ENCODE peak calls at places on chromosomes 6 and 20, in seven cellular contexts. X is fibroblast of lung, R is adipocyte, O is PC-9, C is spleen, Y is ovary, W is lung. T is an unnamed sample.
A peak's percentile ranks its signal among the peaks of the same experiment; 100 is the strongest.

GRCh38 chr20:2455771-2456497 is 14.7 kb downstream of the SNRPB start:
- DNase-seq in X (no peak), R (no peak), O (no peak), C (no peak), Y (no peak), W (no peak), T (no peak)

GRCh38 chr6:150254671-150255228 is 111.9 kb downstream of the PPP1R14C start:
- DNase-seq in X (no peak), R (peak; percentile 76), O (no peak), C (no peak), Y (no peak), W (no peak), T (no peak)

GRCh38 chr6:151252626-151253025 is 12.9 kb downstream of the AKAP12 start:
- DNase-seq in X (no peak), R (no peak), O (no peak), C (no peak), Y (no peak), W (no peak), T (no peak)

GRCh38 chr6:41730531-41731436 is 4.6 kb downstream of the TFEB start:
- DNase-seq in X (no peak), R (no peak), O (no peak), C (peak; percentile 71), Y (no peak), W (no peak), T (peak; percentile 64)

GRCh38 chr20:376750-377149 is 3.8 kb upstream of the TRIB3 start:
- DNase-seq in X (no peak), R (no peak), O (no peak), C (no peak), Y (no peak), W (no peak), T (no peak)

GRCh38 chr20:34045294-34045693 is 51.6 kb downstream of the RALY start:
- DNase-seq in X (peak; percentile 29), R (peak; percentile 49), O (no peak), C (no peak), Y (peak; percentile 46), W (peak; percentile 35), T (no peak)

GRCh38 chr6:72798196-72798595 is 176.3 kb downstream of the KCNQ5 start:
- DNase-seq in X (peak; percentile 31), R (peak; percentile 13), O (no peak), C (no peak), Y (no peak), W (no peak), T (peak; percentile 14)

GRCh38 chr6:110322151-110323003 is 35.8 kb downstream of the METTL24 start:
- DNase-seq in X (no peak), R (no peak), O (no peak), C (no peak), Y (no peak), W (no peak), T (no peak)

GRCh38 chr6:106162926-106163325 is 76.8 kb downstream of the PRDM1 start:
- DNase-seq in X (no peak), R (no peak), O (no peak), C (no peak), Y (no peak), W (no peak), T (no peak)

GRCh38 chr20:55291251-55291650 is 714.1 kb downstream of the CBLN4 start:
- DNase-seq in X (no peak), R (no peak), O (no peak), C (no peak), Y (no peak), W (no peak), T (no peak)

GRCh38 chr20:56922497-56922896 is 293.4 kb downstream of the TFAP2C start:
- DNase-seq in X (no peak), R (no peak), O (no peak), C (no peak), Y (no peak), W (no peak), T (no peak)

GRCh38 chr6:150634641-150635292 is 35.1 kb downstream of the PLEKHG1 start:
- DNase-seq in X (no peak), R (no peak), O (no peak), C (no peak), Y (no peak), W (no peak), T (no peak)

GRCh38 chr6:28675600-28675999 is 149.9 kb downstream of the GPX5 start:
- DNase-seq in X (no peak), R (no peak), O (no peak), C (no peak), Y (no peak), W (no peak), T (no peak)
- H3K27me3 ChIP-seq in X (no peaks in the 10 kb centered on the region), R (peaks cover 8% of the 10 kb centered on the region), O (no peaks in the 10 kb centered on the region), C (peaks cover 36% of the 10 kb centered on the region), Y (no peaks in the 10 kb centered on the region), W (no peaks in the 10 kb centered on the region), T (no peaks in the 10 kb centered on the region)

GRCh38 chr6:11317885-11318771 is 85.7 kb upstream of the NEDD9 start:
- DNase-seq in X (peak; percentile 91), R (peak; percentile 88), O (peak; percentile 96), C (no peak), Y (peak; percentile 30), W (peak; percentile 38), T (peak; percentile 29)

GRCh38 chr6:11322252-11322885 is 89.9 kb upstream of the NEDD9 start:
- DNase-seq in X (no peak), R (no peak), O (no peak), C (no peak), Y (no peak), W (no peak), T (no peak)

GRCh38 chr6:11323666-11324452 is 91.4 kb upstream of the NEDD9 start:
- DNase-seq in X (no peak), R (no peak), O (no peak), C (peak; percentile 88), Y (no peak), W (peak; percentile 65), T (no peak)

GRCh38 chr6:11318835-11319813 is 86.7 kb upstream of the NEDD9 start:
- DNase-seq in X (no peak), R (no peak), O (no peak), C (no peak), Y (no peak), W (no peak), T (no peak)

DNA sequence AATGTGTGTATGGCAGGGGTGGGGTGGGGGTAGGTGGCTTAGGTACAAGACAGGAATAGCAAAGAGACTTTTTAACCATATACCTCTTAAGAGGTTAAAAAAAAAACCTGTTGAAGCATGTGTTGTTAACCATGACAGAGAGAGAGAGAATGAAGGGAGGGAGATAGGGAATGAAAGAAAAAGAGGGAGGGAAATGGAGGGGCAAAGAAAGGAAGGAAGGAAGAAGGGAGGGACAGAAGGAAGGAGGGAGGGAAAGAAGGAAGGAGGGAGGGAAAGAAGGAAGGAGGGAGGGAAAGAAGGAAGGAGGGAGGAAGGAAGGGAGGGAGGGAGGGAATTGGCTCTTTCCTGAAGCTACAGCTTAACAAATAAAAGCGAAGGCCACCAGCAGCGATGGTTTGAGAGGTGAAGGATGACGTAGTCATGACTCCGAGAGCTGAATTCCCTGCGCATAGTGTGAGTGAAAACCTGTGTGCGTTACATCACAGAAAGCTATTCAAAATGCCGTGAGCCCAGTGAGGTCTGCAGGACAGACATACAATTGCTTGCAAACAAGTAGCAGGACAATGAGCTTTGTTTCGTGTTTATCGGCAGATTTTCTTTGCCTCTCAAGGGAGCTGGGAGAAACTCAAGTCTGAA is 88.6 kb upstream of the NEDD9 start:
- DNase-seq in X (no peak), R (no peak), O (no peak), C (no peak), Y (no peak), W (no peak), T (no peak)
- H3K27me3 ChIP-seq in X (no peaks in the 10 kb centered on the region), R (no peaks in the 10 kb centered on the region), O (no peaks in the 10 kb centered on the region), C (no peaks in the 10 kb centered on the region), Y (no peaks in the 10 kb centered on the region), W (no peaks in the 10 kb centered on the region), T (no peaks in the 10 kb centered on the region)

GRCh38 chr6:1222426-1223311 is 89.2 kb upstream of the FOXQ1 start:
- DNase-seq in X (no peak), R (no peak), O (no peak), C (no peak), Y (no peak), W (no peak), T (no peak)
- H3K27me3 ChIP-seq in X (no peaks in the 10 kb centered on the region), R (peaks cover 4% of the 10 kb centered on the region), O (no peaks in the 10 kb centered on the region), C (no peaks in the 10 kb centered on the region), Y (no peaks in the 10 kb centered on the region), W (no peaks in the 10 kb centered on the region), T (peaks cover 20% of the 10 kb centered on the region)

GRCh38 chr20:23915844-23916243 is 36.3 kb upstream of the CST5 start:
- DNase-seq in X (no peak), R (no peak), O (no peak), C (no peak), Y (no peak), W (no peak), T (no peak)
- H3K27me3 ChIP-seq in X (no peaks in the 10 kb centered on the region), R (peaks cover 30% of the 10 kb centered on the region), O (no peaks in the 10 kb centered on the region), C (no peaks in the 10 kb centered on the region), Y (no peaks in the 10 kb centered on the region), W (no peaks in the 10 kb centered on the region), T (no peaks in the 10 kb centered on the region)

GRCh38 chr6:37758234-37758633 is 60.6 kb upstream of the MDGA1 start:
- DNase-seq in X (no peak), R (no peak), O (no peak), C (no peak), Y (no peak), W (no peak), T (no peak)

GRCh38 chr6:37758647-37759046 is 60.9 kb upstream of the ZFAND3 start:
- DNase-seq in X (no peak), R (no peak), O (no peak), C (no peak), Y (no peak), W (no peak), T (no peak)

GRCh38 chr6:37757381-37757780 is 59.7 kb upstream of the MDGA1 start:
- DNase-seq in X (no peak), R (no peak), O (no peak), C (no peak), Y (no peak), W (no peak), T (no peak)

GRCh38 chr6:37761872-37762271 is 57.7 kb upstream of the ZFAND3 start:
- DNase-seq in X (no peak), R (no peak), O (no peak), C (no peak), Y (no peak), W (no peak), T (no peak)

DNA sequence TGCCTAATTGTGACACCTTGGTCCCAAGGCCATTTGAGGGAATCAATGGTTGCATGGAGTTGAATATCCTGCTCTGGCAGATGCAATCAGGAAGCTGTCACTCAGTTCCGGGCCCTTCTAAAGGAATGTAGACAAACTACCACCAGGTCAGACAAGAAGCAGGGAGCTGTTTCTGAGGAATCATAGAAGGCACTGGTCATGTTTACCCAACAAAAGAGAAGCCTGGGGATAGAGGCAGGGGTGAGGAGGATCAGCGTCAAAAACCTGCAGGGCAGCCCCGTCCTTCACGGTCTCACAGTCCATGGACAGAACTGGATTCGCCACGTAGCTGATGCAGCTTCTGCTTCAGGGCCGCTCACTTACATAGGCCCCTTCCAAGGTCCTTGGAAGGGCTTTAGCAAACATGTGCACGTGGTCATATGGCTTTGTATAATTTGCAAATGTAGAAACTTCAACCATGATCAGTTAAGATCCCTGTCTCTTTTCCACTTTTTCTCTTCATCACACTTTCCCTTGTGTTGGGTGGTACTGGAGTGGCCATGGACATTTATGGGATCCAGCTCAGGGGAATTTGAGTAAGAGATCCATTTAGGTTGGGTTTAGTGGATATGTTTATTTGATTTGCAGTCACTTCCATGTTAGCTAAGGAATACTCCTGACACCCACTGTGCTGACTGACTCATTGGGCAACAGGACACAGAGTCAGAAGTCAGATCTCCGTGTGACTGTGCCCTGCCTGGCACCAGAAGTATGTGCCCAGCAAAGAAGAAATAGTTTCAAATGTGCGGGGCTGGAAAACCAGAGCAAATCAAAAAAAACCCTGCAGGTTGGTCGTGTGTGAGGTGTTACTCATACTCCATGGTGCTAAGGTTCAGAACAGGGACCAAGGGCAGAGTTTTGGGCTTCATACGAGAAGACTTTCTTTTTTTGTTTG is 60.0 kb upstream of the ZFAND3 start:
- DNase-seq in X (no peak), R (peak; percentile 6), O (no peak), C (no peak), Y (no peak), W (no peak), T (no peak)
- H3K27me3 ChIP-seq in X (peaks cover 14% of the 10 kb centered on the region), R (peaks cover 34% of the 10 kb centered on the region), O (no peaks in the 10 kb centered on the region), C (no peaks in the 10 kb centered on the region), Y (no peaks in the 10 kb centered on the region), W (no peaks in the 10 kb centered on the region), T (no peaks in the 10 kb centered on the region)

T was measured in A673.